ENCODE peak calls at places on chromosomes 5 and 9, in nine cellular contexts. One of them, this sample, is unnamed.

GRCh38 chr9:127168756-127169506 is 46.5 kb upstream of the ANGPTL2 start:
- DNase-seq in stimulated activated CD8-positive, alpha-beta memory T cell treated with anti-CD3 and anti-CD28 coated beads, Interleukin-15, amount 100 ng/mL, for 24 hours: no peak
- DNase-seq in left colon: no peak
- DNase-seq in activated CD8-positive, alpha-beta memory T cell treated with anti-CD3 and anti-CD28 coated beads for 48 hours: no peak
- DNase-seq in ACHN: no peak
- DNase-seq in DMS153: no peak
- DNase-seq in right cardiac atrium: no peak
- DNase-seq in GM12891: no peak
- DNase-seq in IMR-90: no peak
- DNase-seq in this sample: no peak

GRCh38 chr5:113806250-113806649 is 292.8 kb downstream of the YTHDC2 start:
- DNase-seq in right cardiac atrium: no peak
- DNase-seq in activated CD8-positive, alpha-beta memory T cell treated with anti-CD3 and anti-CD28 coated beads for 48 hours: no peak
- DNase-seq in GM12891: no peak
- DNase-seq in DMS153: no peak
- DNase-seq in stimulated activated CD8-positive, alpha-beta memory T cell treated with anti-CD3 and anti-CD28 coated beads, Interleukin-15, amount 100 ng/mL, for 24 hours: no peak
- DNase-seq in left colon: no peak
- DNase-seq in IMR-90: peak
- DNase-seq in ACHN: peak
- DNase-seq in this sample: no peak

GRCh38 chr5:40217509-40217908 is 462.2 kb upstream of the PTGER4 start:
- DNase-seq in IMR-90: no peak
- DNase-seq in ACHN: no peak
- DNase-seq in GM12891: no peak
- DNase-seq in DMS153: no peak
- DNase-seq in left colon: no peak
- DNase-seq in right cardiac atrium: no peak
- DNase-seq in stimulated activated CD8-positive, alpha-beta memory T cell treated with anti-CD3 and anti-CD28 coated beads, Interleukin-15, amount 100 ng/mL, for 24 hours: no peak
- DNase-seq in activated CD8-positive, alpha-beta memory T cell treated with anti-CD3 and anti-CD28 coated beads for 48 hours: no peak
- DNase-seq in this sample: no peak

GRCh38 chr9:81002242-81002641 is 687.1 kb downstream of the TLE1 start:
- DNase-seq in ACHN: no peak
- DNase-seq in right cardiac atrium: no peak
- DNase-seq in left colon: no peak
- DNase-seq in DMS153: no peak
- DNase-seq in stimulated activated CD8-positive, alpha-beta memory T cell treated with anti-CD3 and anti-CD28 coated beads, Interleukin-15, amount 100 ng/mL, for 24 hours: no peak
- DNase-seq in IMR-90: no peak
- DNase-seq in GM12891: no peak
- DNase-seq in activated CD8-positive, alpha-beta memory T cell treated with anti-CD3 and anti-CD28 coated beads for 48 hours: no peak
- DNase-seq in this sample: no peak

GRCh38 chr5:156147251-156147947 is 179.6 kb upstream of the SGCD start:
- DNase-seq in GM12891: no peak
- DNase-seq in DMS153: no peak
- DNase-seq in right cardiac atrium: no peak
- DNase-seq in stimulated activated CD8-positive, alpha-beta memory T cell treated with anti-CD3 and anti-CD28 coated beads, Interleukin-15, amount 100 ng/mL, for 24 hours: no peak
- DNase-seq in left colon: no peak
- DNase-seq in activated CD8-positive, alpha-beta memory T cell treated with anti-CD3 and anti-CD28 coated beads for 48 hours: no peak
- DNase-seq in IMR-90: peak
- DNase-seq in ACHN: no peak
- DNase-seq in this sample: no peak

GRCh38 chr9:129367287-129367686 is 189.2 kb upstream of the IER5L start:
- DNase-seq in DMS153: no peak
- DNase-seq in left colon: no peak
- DNase-seq in stimulated activated CD8-positive, alpha-beta memory T cell treated with anti-CD3 and anti-CD28 coated beads, Interleukin-15, amount 100 ng/mL, for 24 hours: no peak
- DNase-seq in right cardiac atrium: no peak
- DNase-seq in IMR-90: no peak
- DNase-seq in activated CD8-positive, alpha-beta memory T cell treated with anti-CD3 and anti-CD28 coated beads for 48 hours: no peak
- DNase-seq in ACHN: no peak
- DNase-seq in GM12891: no peak
- DNase-seq in this sample: no peak

GRCh38 chr9:75933982-75934381 is 43.5 kb downstream of the PCSK5 start:
- DNase-seq in ACHN: no peak
- DNase-seq in DMS153: no peak
- DNase-seq in right cardiac atrium: no peak
- DNase-seq in activated CD8-positive, alpha-beta memory T cell treated with anti-CD3 and anti-CD28 coated beads for 48 hours: no peak
- DNase-seq in IMR-90: no peak
- DNase-seq in stimulated activated CD8-positive, alpha-beta memory T cell treated with anti-CD3 and anti-CD28 coated beads, Interleukin-15, amount 100 ng/mL, for 24 hours: no peak
- DNase-seq in left colon: no peak
- DNase-seq in GM12891: no peak
- DNase-seq in this sample: no peak

GRCh38 chr5:5198815-5199214 is 58.7 kb downstream of the ADAMTS16 start:
- DNase-seq in IMR-90: no peak
- DNase-seq in right cardiac atrium: no peak
- DNase-seq in DMS153: no peak
- DNase-seq in GM12891: no peak
- DNase-seq in left colon: no peak
- DNase-seq in stimulated activated CD8-positive, alpha-beta memory T cell treated with anti-CD3 and anti-CD28 coated beads, Interleukin-15, amount 100 ng/mL, for 24 hours: no peak
- DNase-seq in activated CD8-positive, alpha-beta memory T cell treated with anti-CD3 and anti-CD28 coated beads for 48 hours: no peak
- DNase-seq in ACHN: no peak
- DNase-seq in this sample: no peak

GRCh38 chr5:116765441-116765840 is 190.8 kb upstream of the SEMA6A start:
- DNase-seq in DMS153: no peak
- DNase-seq in IMR-90: no peak
- DNase-seq in ACHN: no peak
- DNase-seq in right cardiac atrium: no peak
- DNase-seq in stimulated activated CD8-positive, alpha-beta memory T cell treated with anti-CD3 and anti-CD28 coated beads, Interleukin-15, amount 100 ng/mL, for 24 hours: no peak
- DNase-seq in activated CD8-positive, alpha-beta memory T cell treated with anti-CD3 and anti-CD28 coated beads for 48 hours: no peak
- DNase-seq in left colon: no peak
- DNase-seq in GM12891: no peak
- DNase-seq in this sample: no peak

GRCh38 chr5:41789434-41789833 is 80.8 kb downstream of the OXCT1 start:
- DNase-seq in GM12891: no peak
- DNase-seq in stimulated activated CD8-positive, alpha-beta memory T cell treated with anti-CD3 and anti-CD28 coated beads, Interleukin-15, amount 100 ng/mL, for 24 hours: no peak
- DNase-seq in ACHN: no peak
- DNase-seq in IMR-90: no peak
- DNase-seq in right cardiac atrium: no peak
- DNase-seq in activated CD8-positive, alpha-beta memory T cell treated with anti-CD3 and anti-CD28 coated beads for 48 hours: no peak
- DNase-seq in DMS153: no peak
- DNase-seq in left colon: no peak
- DNase-seq in this sample: no peak

GRCh38 chr9:89745601-89746376 is 141.0 kb downstream of the GADD45G start:
- DNase-seq in stimulated activated CD8-positive, alpha-beta memory T cell treated with anti-CD3 and anti-CD28 coated beads, Interleukin-15, amount 100 ng/mL, for 24 hours: no peak
- DNase-seq in DMS153: no peak
- DNase-seq in GM12891: no peak
- DNase-seq in left colon: no peak
- DNase-seq in ACHN: no peak
- DNase-seq in IMR-90: no peak
- DNase-seq in right cardiac atrium: no peak
- DNase-seq in activated CD8-positive, alpha-beta memory T cell treated with anti-CD3 and anti-CD28 coated beads for 48 hours: no peak
- DNase-seq in this sample: no peak

GRCh38 chr5:8321272-8321671 is 452.3 kb downstream of the MTRR start:
- DNase-seq in ACHN: no peak
- DNase-seq in stimulated activated CD8-positive, alpha-beta memory T cell treated with anti-CD3 and anti-CD28 coated beads, Interleukin-15, amount 100 ng/mL, for 24 hours: no peak
- DNase-seq in left colon: no peak
- DNase-seq in GM12891: no peak
- DNase-seq in IMR-90: no peak
- DNase-seq in right cardiac atrium: no peak
- DNase-seq in activated CD8-positive, alpha-beta memory T cell treated with anti-CD3 and anti-CD28 coated beads for 48 hours: no peak
- DNase-seq in DMS153: no peak
- DNase-seq in this sample: no peak

GRCh38 chr5:78720234-78720985 is 71.8 kb upstream of the LHFPL2 start:
- DNase-seq in stimulated activated CD8-positive, alpha-beta memory T cell treated with anti-CD3 and anti-CD28 coated beads, Interleukin-15, amount 100 ng/mL, for 24 hours: no peak
- DNase-seq in DMS153: no peak
- DNase-seq in IMR-90: no peak
- DNase-seq in left colon: peak
- DNase-seq in activated CD8-positive, alpha-beta memory T cell treated with anti-CD3 and anti-CD28 coated beads for 48 hours: no peak
- DNase-seq in right cardiac atrium: no peak
- DNase-seq in ACHN: no peak
- DNase-seq in GM12891: no peak
- DNase-seq in this sample: no peak

GRCh38 chr9:70004310-70004709 is 39.3 kb upstream of the MAMDC2 start:
- DNase-seq in GM12891: no peak
- DNase-seq in activated CD8-positive, alpha-beta memory T cell treated with anti-CD3 and anti-CD28 coated beads for 48 hours: no peak
- DNase-seq in IMR-90: peak
- DNase-seq in DMS153: no peak
- DNase-seq in right cardiac atrium: no peak
- DNase-seq in stimulated activated CD8-positive, alpha-beta memory T cell treated with anti-CD3 and anti-CD28 coated beads, Interleukin-15, amount 100 ng/mL, for 24 hours: no peak
- DNase-seq in left colon: no peak
- DNase-seq in ACHN: no peak
- DNase-seq in this sample: no peak

GRCh38 chr9:26945591-26945990 is 1.5 kb downstream of the PLAA start:
- DNase-seq in GM12891: no peak
- DNase-seq in activated CD8-positive, alpha-beta memory T cell treated with anti-CD3 and anti-CD28 coated beads for 48 hours: no peak
- DNase-seq in right cardiac atrium: no peak
- DNase-seq in ACHN: no peak
- DNase-seq in DMS153: no peak
- DNase-seq in stimulated activated CD8-positive, alpha-beta memory T cell treated with anti-CD3 and anti-CD28 coated beads, Interleukin-15, amount 100 ng/mL, for 24 hours: no peak
- DNase-seq in left colon: no peak
- DNase-seq in IMR-90: no peak
- DNase-seq in this sample: no peak

GRCh38 chr9:131483319-131484050 is 19.2 kb upstream of the POMT1 start:
- DNase-seq in left colon: no peak
- DNase-seq in GM12891: no peak
- DNase-seq in DMS153: no peak
- DNase-seq in stimulated activated CD8-positive, alpha-beta memory T cell treated with anti-CD3 and anti-CD28 coated beads, Interleukin-15, amount 100 ng/mL, for 24 hours: no peak
- DNase-seq in ACHN: no peak
- DNase-seq in IMR-90: no peak
- DNase-seq in activated CD8-positive, alpha-beta memory T cell treated with anti-CD3 and anti-CD28 coated beads for 48 hours: no peak
- DNase-seq in right cardiac atrium: peak
- DNase-seq in this sample: no peak

GRCh38 chr9:7028591-7028990 is 270.8 kb downstream of the KDM4C start:
- DNase-seq in stimulated activated CD8-positive, alpha-beta memory T cell treated with anti-CD3 and anti-CD28 coated beads, Interleukin-15, amount 100 ng/mL, for 24 hours: no peak
- DNase-seq in DMS153: no peak
- DNase-seq in IMR-90: peak
- DNase-seq in right cardiac atrium: peak
- DNase-seq in GM12891: no peak
- DNase-seq in left colon: no peak
- DNase-seq in ACHN: peak
- DNase-seq in activated CD8-positive, alpha-beta memory T cell treated with anti-CD3 and anti-CD28 coated beads for 48 hours: no peak
- DNase-seq in this sample: no peak

GRCh38 chr9:126157409-126157808 is 169.2 kb upstream of the MVB12B start:
- DNase-seq in IMR-90: no peak
- DNase-seq in activated CD8-positive, alpha-beta memory T cell treated with anti-CD3 and anti-CD28 coated beads for 48 hours: no peak
- DNase-seq in stimulated activated CD8-positive, alpha-beta memory T cell treated with anti-CD3 and anti-CD28 coated beads, Interleukin-15, amount 100 ng/mL, for 24 hours: no peak
- DNase-seq in left colon: no peak
- DNase-seq in ACHN: no peak
- DNase-seq in DMS153: no peak
- DNase-seq in GM12891: no peak
- DNase-seq in right cardiac atrium: no peak
- DNase-seq in this sample: no peak